ENCODE peak calls at places on chromosomes 1 and 21, in nine cellular contexts. One of them, this sample, is unnamed.

GRCh38 chr1:76070538-76070937 is 4.0 kb upstream of the ST6GALNAC3 start:
- DNase-seq in heart left ventricle: no peak
- DNase-seq in neuronal stem cell: no peak
- DNase-seq in HFF-Myc: no peak
- DNase-seq in NB4: no peak
- DNase-seq in endodermal cell: no peak
- DNase-seq in DND-41: no peak
- DNase-seq in sigmoid colon: no peak
- DNase-seq in lung: no peak
- DNase-seq in this sample: no peak

GRCh38 chr1:173202430-173203145 is 4.5 kb downstream of the TNFSF4 start:
- DNase-seq in heart left ventricle: no peak
- DNase-seq in neuronal stem cell: peak; percentile 23
- DNase-seq in HFF-Myc: peak; percentile 59
- DNase-seq in NB4: peak; percentile 58
- DNase-seq in endodermal cell: peak; percentile 57
- DNase-seq in DND-41: peak; percentile 52
- DNase-seq in sigmoid colon: no peak
- DNase-seq in lung: no peak
- DNase-seq in this sample: peak; percentile 92

GRCh38 chr21:38280446-38280845 is 23.7 kb downstream of the KCNJ15 start:
- DNase-seq in heart left ventricle: no peak
- DNase-seq in neuronal stem cell: no peak
- DNase-seq in HFF-Myc: no peak
- DNase-seq in NB4: no peak
- DNase-seq in endodermal cell: no peak
- DNase-seq in DND-41: no peak
- DNase-seq in sigmoid colon: no peak
- DNase-seq in lung: no peak
- DNase-seq in this sample: no peak

GRCh38 chr21:21163904-21164303 is 165.7 kb downstream of the NCAM2 start:
- DNase-seq in heart left ventricle: peak; percentile 35
- DNase-seq in neuronal stem cell: peak; percentile 31
- DNase-seq in HFF-Myc: peak; percentile 22
- DNase-seq in NB4: peak; percentile 53
- DNase-seq in endodermal cell: peak; percentile 69
- DNase-seq in DND-41: peak; percentile 70
- DNase-seq in sigmoid colon: peak; percentile 70
- DNase-seq in lung: no peak
- DNase-seq in this sample: peak; percentile 31

GRCh38 chr1:8598060-8598724 is 219.2 kb downstream of the RERE start:
- DNase-seq in heart left ventricle: peak; percentile 41
- DNase-seq in neuronal stem cell: no peak
- DNase-seq in HFF-Myc: no peak
- DNase-seq in NB4: no peak
- DNase-seq in endodermal cell: no peak
- DNase-seq in DND-41: no peak
- DNase-seq in sigmoid colon: peak; percentile 75
- DNase-seq in lung: no peak
- DNase-seq in this sample: peak; percentile 31

GRCh38 chr1:222643603-222643936 is 25.7 kb downstream of the MIA3 start:
- DNase-seq in heart left ventricle: no peak
- DNase-seq in neuronal stem cell: no peak
- DNase-seq in HFF-Myc: no peak
- DNase-seq in NB4: no peak
- DNase-seq in endodermal cell: no peak
- DNase-seq in DND-41: no peak
- DNase-seq in sigmoid colon: no peak
- DNase-seq in lung: no peak
- DNase-seq in this sample: no peak

GRCh38 chr1:26019641-26020315 is 1.8 kb upstream of the EXTL1 start:
- DNase-seq in heart left ventricle: no peak
- DNase-seq in neuronal stem cell: no peak
- DNase-seq in HFF-Myc: no peak
- DNase-seq in NB4: peak; percentile 65
- DNase-seq in endodermal cell: no peak
- DNase-seq in DND-41: no peak
- DNase-seq in sigmoid colon: no peak
- DNase-seq in lung: no peak
- DNase-seq in this sample: no peak

GRCh38 chr1:102463328-102463727 is 466.6 kb upstream of the OLFM3 start:
- DNase-seq in heart left ventricle: no peak
- DNase-seq in neuronal stem cell: no peak
- DNase-seq in HFF-Myc: no peak
- DNase-seq in NB4: no peak
- DNase-seq in endodermal cell: no peak
- DNase-seq in DND-41: no peak
- DNase-seq in sigmoid colon: no peak
- DNase-seq in lung: no peak
- DNase-seq in this sample: no peak

GRCh38 chr1:27568247-27569087 is 35.5 kb downstream of the AHDC1 start:
- DNase-seq in heart left ventricle: peak; percentile 96
- DNase-seq in neuronal stem cell: peak; percentile 91
- DNase-seq in HFF-Myc: peak; percentile 61
- DNase-seq in NB4: peak; percentile 95
- DNase-seq in endodermal cell: peak; percentile 98
- DNase-seq in DND-41: peak; percentile 68
- DNase-seq in sigmoid colon: peak; percentile 98
- DNase-seq in lung: peak; percentile 96
- DNase-seq in this sample: peak; percentile 66

GRCh38 chr1:115539061-115539460 is 102.7 kb upstream of the VANGL1 start:
- DNase-seq in heart left ventricle: peak; percentile 55
- DNase-seq in neuronal stem cell: no peak
- DNase-seq in HFF-Myc: no peak
- DNase-seq in NB4: no peak
- DNase-seq in endodermal cell: no peak
- DNase-seq in DND-41: no peak
- DNase-seq in sigmoid colon: peak; percentile 66
- DNase-seq in lung: no peak
- DNase-seq in this sample: peak; percentile 74

GRCh38 chr1:2330511-2331199 is 60.7 kb downstream of the MORN1 start:
- DNase-seq in heart left ventricle: peak; percentile 64
- DNase-seq in neuronal stem cell: no peak
- DNase-seq in HFF-Myc: peak; percentile 56
- DNase-seq in NB4: no peak
- DNase-seq in endodermal cell: no peak
- DNase-seq in DND-41: no peak
- DNase-seq in sigmoid colon: peak; percentile 88
- DNase-seq in lung: peak; percentile 58
- DNase-seq in this sample: peak; percentile 47

DNA sequence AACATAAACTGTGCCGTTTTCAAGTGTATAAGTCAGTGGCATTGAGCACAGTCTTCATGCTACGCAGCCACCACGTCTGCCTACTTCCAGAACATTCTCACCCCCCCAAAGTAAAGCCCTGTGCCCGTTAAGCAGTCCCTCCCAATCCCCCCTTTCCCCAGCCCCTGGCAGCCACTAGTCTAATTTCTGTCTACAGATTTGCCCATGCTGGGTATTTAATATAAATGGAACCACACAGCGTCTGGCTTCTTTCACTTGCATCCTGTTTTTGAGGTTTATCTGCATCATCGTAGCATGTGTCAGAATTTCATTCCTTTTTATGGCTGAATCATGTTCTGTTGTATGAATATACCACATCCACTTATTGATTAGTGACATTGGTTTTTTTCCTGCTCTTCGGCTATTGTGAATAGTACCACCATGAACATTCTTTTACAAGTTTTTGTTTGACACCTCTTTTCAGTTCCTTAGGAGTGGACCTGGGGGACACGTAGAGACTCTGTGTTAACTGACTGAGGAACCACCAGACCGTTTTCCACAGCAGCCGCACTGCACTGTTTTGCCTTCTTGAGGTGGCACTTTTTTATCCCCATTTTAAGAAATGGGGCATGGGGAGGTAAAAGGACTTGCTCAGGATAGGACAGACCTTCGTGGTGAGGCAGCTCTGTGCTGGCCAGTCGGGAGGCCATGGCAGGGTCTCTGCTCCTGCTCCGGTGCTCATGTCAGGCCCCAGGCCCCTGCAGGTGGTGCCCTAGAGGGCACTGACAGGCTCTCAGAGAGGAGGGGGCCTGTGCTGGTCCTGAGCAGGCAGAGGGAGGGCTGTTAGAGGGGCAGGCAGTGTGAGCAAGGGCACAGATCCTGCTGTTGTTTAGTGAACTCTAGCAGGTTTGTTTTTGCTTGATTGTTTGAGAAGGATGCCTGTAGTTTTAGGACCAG is 123.8 kb downstream of the PCBP3 start:
- DNase-seq in heart left ventricle: no peak
- DNase-seq in neuronal stem cell: no peak
- DNase-seq in HFF-Myc: no peak
- DNase-seq in NB4: no peak
- DNase-seq in endodermal cell: no peak
- DNase-seq in DND-41: no peak
- DNase-seq in sigmoid colon: no peak
- DNase-seq in lung: no peak
- DNase-seq in this sample: peak; percentile 27
- H3K4me3 ChIP-seq in heart left ventricle: no peak overlapping the region
- H3K4me3 ChIP-seq in neuronal stem cell: peak overlapping the region; percentile 16
- H3K4me3 ChIP-seq in HFF-Myc: no peak overlapping the region
- H3K4me3 ChIP-seq in NB4: no peak overlapping the region
- H3K4me3 ChIP-seq in endodermal cell: no peak overlapping the region
- H3K4me3 ChIP-seq in DND-41: no peak overlapping the region
- H3K4me3 ChIP-seq in sigmoid colon: no peak overlapping the region
- H3K4me3 ChIP-seq in lung: no peak overlapping the region
- H3K4me3 ChIP-seq in this sample: no peak overlapping the region

DNA sequence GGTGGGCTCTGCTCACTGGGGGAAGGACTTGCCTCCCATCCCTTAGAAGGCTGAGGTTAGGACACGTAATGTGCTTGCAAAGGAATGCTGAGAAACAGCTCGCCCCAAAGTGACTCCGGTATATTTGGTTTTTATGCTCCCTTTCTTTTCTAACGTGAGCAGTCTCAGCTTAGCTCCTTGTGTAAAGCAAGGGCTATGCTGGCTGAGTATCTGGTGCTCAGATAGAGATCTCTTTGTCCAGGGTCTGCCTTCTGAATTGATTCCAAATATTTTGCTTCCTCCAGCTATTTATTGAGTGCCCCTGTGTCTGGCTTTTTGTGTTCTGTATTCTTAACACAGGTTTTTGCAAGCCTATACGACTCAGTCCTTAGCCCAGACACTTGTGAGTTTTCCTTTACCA is 94.5 kb upstream of the ARTN start:
- DNase-seq in heart left ventricle: no peak
- DNase-seq in neuronal stem cell: no peak
- DNase-seq in HFF-Myc: no peak
- DNase-seq in NB4: no peak
- DNase-seq in endodermal cell: no peak
- DNase-seq in DND-41: no peak
- DNase-seq in sigmoid colon: no peak
- DNase-seq in lung: no peak
- DNase-seq in this sample: no peak
- H3K4me3 ChIP-seq in heart left ventricle: no peak overlapping the region
- H3K4me3 ChIP-seq in neuronal stem cell: no peak overlapping the region
- H3K4me3 ChIP-seq in HFF-Myc: no peak overlapping the region
- H3K4me3 ChIP-seq in NB4: no peak overlapping the region
- H3K4me3 ChIP-seq in endodermal cell: no peak overlapping the region
- H3K4me3 ChIP-seq in DND-41: no peak overlapping the region
- H3K4me3 ChIP-seq in sigmoid colon: no peak overlapping the region
- H3K4me3 ChIP-seq in lung: no peak overlapping the region
- H3K4me3 ChIP-seq in this sample: no peak overlapping the region

GRCh38 chr1:21779613-21780521 is 3.1 kb downstream of the USP48 start:
- DNase-seq in heart left ventricle: no peak
- DNase-seq in neuronal stem cell: no peak
- DNase-seq in HFF-Myc: no peak
- DNase-seq in NB4: no peak
- DNase-seq in endodermal cell: no peak
- DNase-seq in DND-41: no peak
- DNase-seq in sigmoid colon: no peak
- DNase-seq in lung: no peak
- DNase-seq in this sample: no peak
- H3K4me3 ChIP-seq in heart left ventricle: no peak overlapping the region
- H3K4me3 ChIP-seq in neuronal stem cell: no peak overlapping the region
- H3K4me3 ChIP-seq in HFF-Myc: no peak overlapping the region
- H3K4me3 ChIP-seq in NB4: peak overlapping the region; percentile 37
- H3K4me3 ChIP-seq in endodermal cell: peak overlapping the region; percentile 42
- H3K4me3 ChIP-seq in DND-41: no peak overlapping the region
- H3K4me3 ChIP-seq in sigmoid colon: no peak overlapping the region
- H3K4me3 ChIP-seq in lung: no peak overlapping the region
- H3K4me3 ChIP-seq in this sample: no peak overlapping the region

GRCh38 chr1:31706384-31707058 is 2.7 kb upstream of the COL16A1 start:
- DNase-seq in heart left ventricle: no peak
- DNase-seq in neuronal stem cell: no peak
- DNase-seq in HFF-Myc: no peak
- DNase-seq in NB4: no peak
- DNase-seq in endodermal cell: no peak
- DNase-seq in DND-41: no peak
- DNase-seq in sigmoid colon: no peak
- DNase-seq in lung: no peak
- DNase-seq in this sample: no peak

GRCh38 chr1:31705080-31705866 is 1.5 kb upstream of the COL16A1 start:
- DNase-seq in heart left ventricle: peak; percentile 56
- DNase-seq in neuronal stem cell: no peak
- DNase-seq in HFF-Myc: no peak
- DNase-seq in NB4: peak; percentile 73
- DNase-seq in endodermal cell: peak; percentile 88
- DNase-seq in DND-41: peak; percentile 68
- DNase-seq in sigmoid colon: peak; percentile 90
- DNase-seq in lung: peak; percentile 37
- DNase-seq in this sample: no peak

GRCh38 chr1:31702836-31703404 is 897 bp downstream of the COL16A1 start:
- DNase-seq in heart left ventricle: no peak
- DNase-seq in neuronal stem cell: no peak
- DNase-seq in HFF-Myc: no peak
- DNase-seq in NB4: no peak
- DNase-seq in endodermal cell: no peak
- DNase-seq in DND-41: no peak
- DNase-seq in sigmoid colon: peak; percentile 65
- DNase-seq in lung: no peak
- DNase-seq in this sample: no peak

GRCh38 chr1:31703431-31704260 is at the start of gene COL16A1:
- DNase-seq in heart left ventricle: peak; percentile 82
- DNase-seq in neuronal stem cell: no peak
- DNase-seq in HFF-Myc: no peak
- DNase-seq in NB4: no peak
- DNase-seq in endodermal cell: peak; percentile 85
- DNase-seq in DND-41: no peak
- DNase-seq in sigmoid colon: peak; percentile 96
- DNase-seq in lung: peak; percentile 51
- DNase-seq in this sample: no peak

DNA sequence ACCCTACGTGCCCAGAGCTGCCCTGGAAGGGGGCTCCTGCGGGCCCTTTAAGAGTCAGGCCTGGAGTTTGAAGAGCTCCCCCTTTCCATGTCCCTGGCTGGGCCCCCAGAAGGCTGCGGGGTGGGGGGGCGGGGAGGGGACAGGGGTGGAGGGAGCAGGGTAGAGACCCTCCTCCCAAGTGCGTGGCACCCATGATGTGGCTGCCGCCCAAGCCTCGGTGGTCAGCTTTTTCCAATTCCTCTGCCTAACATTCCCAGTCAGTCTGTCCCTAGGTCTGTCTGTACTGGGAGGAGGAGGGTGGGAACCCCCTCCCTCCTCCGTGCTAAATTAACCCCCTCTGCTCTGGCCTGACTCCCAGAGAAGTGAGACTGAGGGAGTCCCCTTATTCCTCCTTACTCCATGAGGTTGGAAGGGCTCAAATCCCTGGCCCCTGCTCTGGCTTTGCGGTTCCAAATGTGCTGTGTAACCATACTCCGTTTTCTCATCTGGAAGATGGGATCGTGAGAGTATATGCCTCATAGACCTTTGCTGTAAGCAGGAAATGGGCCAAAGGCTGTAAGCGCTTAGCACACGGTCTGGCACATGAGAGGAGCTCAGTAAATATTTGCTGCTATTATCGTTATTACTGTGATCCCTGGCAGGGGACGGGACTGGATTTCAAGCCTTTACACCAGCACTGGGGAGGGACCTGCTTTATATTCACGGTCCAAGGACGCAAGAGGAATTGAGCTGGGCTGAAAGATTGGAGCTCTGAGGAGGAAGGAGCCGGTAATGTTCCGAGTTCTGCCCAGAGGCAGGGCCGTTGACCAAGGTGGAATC is 653 bp upstream of the COL16A1 start:
- DNase-seq in heart left ventricle: no peak
- DNase-seq in neuronal stem cell: no peak
- DNase-seq in HFF-Myc: peak; percentile 81
- DNase-seq in NB4: no peak
- DNase-seq in endodermal cell: peak; percentile 62
- DNase-seq in DND-41: no peak
- DNase-seq in sigmoid colon: peak; percentile 84
- DNase-seq in lung: no peak
- DNase-seq in this sample: no peak
- H3K4me3 ChIP-seq in heart left ventricle: no peak overlapping the region
- H3K4me3 ChIP-seq in neuronal stem cell: no peak overlapping the region
- H3K4me3 ChIP-seq in HFF-Myc: peak overlapping the region; percentile 86
- H3K4me3 ChIP-seq in NB4: no peak overlapping the region
- H3K4me3 ChIP-seq in endodermal cell: peak overlapping the region; percentile 33
- H3K4me3 ChIP-seq in DND-41: no peak overlapping the region
- H3K4me3 ChIP-seq in sigmoid colon: peak overlapping the region; percentile 59
- H3K4me3 ChIP-seq in lung: no peak overlapping the region
- H3K4me3 ChIP-seq in this sample: peak overlapping the region; percentile 65